ENCODE peak calls at places on chromosomes 11 and 22, in ten cellular contexts. One of them, this sample, is unnamed. For H3K9me3, the result is how much of the 10 kb centered on the place peaks cover.

GRCh38 chr11:120115272-120116000 is 22.5 kb downstream of the TRIM29 start:
- DNase-seq in heart left ventricle: no peak
- DNase-seq in neuronal stem cell: no peak
- DNase-seq in AG04450: no peak
- DNase-seq in effector memory CD4-positive, alpha-beta T cell: no peak
- DNase-seq in CD4-positive, CD25-positive, alpha-beta regulatory T cell: no peak
- DNase-seq in K562: peak
- DNase-seq in CD8-positive, alpha-beta T cell: no peak
- DNase-seq in tibial artery: no peak
- DNase-seq in kidney: no peak
- DNase-seq in this sample: no peak

GRCh38 chr11:2988361-2988762 is 3.8 kb downstream of the NAP1L4 start:
- DNase-seq in heart left ventricle: no peak
- DNase-seq in neuronal stem cell: no peak
- DNase-seq in AG04450: no peak
- DNase-seq in effector memory CD4-positive, alpha-beta T cell: no peak
- DNase-seq in CD4-positive, CD25-positive, alpha-beta regulatory T cell: no peak
- DNase-seq in K562: no peak
- DNase-seq in CD8-positive, alpha-beta T cell: no peak
- DNase-seq in tibial artery: no peak
- DNase-seq in kidney: no peak
- DNase-seq in this sample: no peak

GRCh38 chr11:68261749-68262543 is 9.8 kb downstream of the C11orf24 start:
- DNase-seq in heart left ventricle: no peak
- DNase-seq in neuronal stem cell: no peak
- DNase-seq in AG04450: no peak
- DNase-seq in effector memory CD4-positive, alpha-beta T cell: no peak
- DNase-seq in CD4-positive, CD25-positive, alpha-beta regulatory T cell: no peak
- DNase-seq in K562: no peak
- DNase-seq in CD8-positive, alpha-beta T cell: no peak
- DNase-seq in tibial artery: no peak
- DNase-seq in kidney: no peak
- DNase-seq in this sample: no peak

GRCh38 chr11:46351148-46351547 is 3.9 kb downstream of the DGKZ start:
- DNase-seq in heart left ventricle: no peak
- DNase-seq in neuronal stem cell: no peak
- DNase-seq in AG04450: no peak
- DNase-seq in effector memory CD4-positive, alpha-beta T cell: no peak
- DNase-seq in CD4-positive, CD25-positive, alpha-beta regulatory T cell: no peak
- DNase-seq in K562: no peak
- DNase-seq in CD8-positive, alpha-beta T cell: no peak
- DNase-seq in tibial artery: no peak
- DNase-seq in kidney: no peak
- DNase-seq in this sample: no peak

GRCh38 chr22:46514592-46515207 is 22.7 kb downstream of the CELSR1 start:
- DNase-seq in heart left ventricle: no peak
- DNase-seq in neuronal stem cell: no peak
- DNase-seq in AG04450: no peak
- DNase-seq in effector memory CD4-positive, alpha-beta T cell: no peak
- DNase-seq in CD4-positive, CD25-positive, alpha-beta regulatory T cell: no peak
- DNase-seq in K562: no peak
- DNase-seq in CD8-positive, alpha-beta T cell: no peak
- DNase-seq in tibial artery: no peak
- DNase-seq in kidney: peak
- DNase-seq in this sample: no peak

GRCh38 chr11:71396548-71397123 is 51.6 kb downstream of the DHCR7 start:
- DNase-seq in heart left ventricle: no peak
- DNase-seq in neuronal stem cell: no peak
- DNase-seq in AG04450: no peak
- DNase-seq in effector memory CD4-positive, alpha-beta T cell: no peak
- DNase-seq in CD4-positive, CD25-positive, alpha-beta regulatory T cell: no peak
- DNase-seq in K562: no peak
- DNase-seq in CD8-positive, alpha-beta T cell: no peak
- DNase-seq in tibial artery: no peak
- DNase-seq in kidney: no peak
- DNase-seq in this sample: no peak

GRCh38 chr11:63622318-63622717 is 8.1 kb upstream of the PLAAT3 start:
- DNase-seq in heart left ventricle: no peak
- DNase-seq in neuronal stem cell: no peak
- DNase-seq in AG04450: no peak
- DNase-seq in effector memory CD4-positive, alpha-beta T cell: no peak
- DNase-seq in CD4-positive, CD25-positive, alpha-beta regulatory T cell: no peak
- DNase-seq in K562: no peak
- DNase-seq in CD8-positive, alpha-beta T cell: no peak
- DNase-seq in tibial artery: peak
- DNase-seq in kidney: no peak
- DNase-seq in this sample: no peak

GRCh38 chr11:66970808-66971442 is 4.2 kb upstream of the C11orf86 start:
- DNase-seq in heart left ventricle: peak
- DNase-seq in neuronal stem cell: no peak
- DNase-seq in AG04450: peak
- DNase-seq in effector memory CD4-positive, alpha-beta T cell: no peak
- DNase-seq in CD4-positive, CD25-positive, alpha-beta regulatory T cell: no peak
- DNase-seq in K562: no peak
- DNase-seq in CD8-positive, alpha-beta T cell: no peak
- DNase-seq in tibial artery: peak
- DNase-seq in kidney: no peak
- DNase-seq in this sample: no peak

GRCh38 chr11:35169754-35170153 is 30.8 kb downstream of the CD44 start:
- DNase-seq in heart left ventricle: no peak
- DNase-seq in neuronal stem cell: no peak
- DNase-seq in AG04450: no peak
- DNase-seq in effector memory CD4-positive, alpha-beta T cell: no peak
- DNase-seq in CD4-positive, CD25-positive, alpha-beta regulatory T cell: no peak
- DNase-seq in K562: no peak
- DNase-seq in CD8-positive, alpha-beta T cell: no peak
- DNase-seq in tibial artery: no peak
- DNase-seq in kidney: no peak
- DNase-seq in this sample: no peak

GRCh38 chr22:45738206-45738605 is 66.6 kb downstream of the ATXN10 start:
- DNase-seq in heart left ventricle: no peak
- DNase-seq in neuronal stem cell: no peak
- DNase-seq in AG04450: no peak
- DNase-seq in effector memory CD4-positive, alpha-beta T cell: no peak
- DNase-seq in CD4-positive, CD25-positive, alpha-beta regulatory T cell: no peak
- DNase-seq in K562: no peak
- DNase-seq in CD8-positive, alpha-beta T cell: no peak
- DNase-seq in tibial artery: no peak
- DNase-seq in kidney: no peak
- DNase-seq in this sample: no peak

GRCh38 chr22:33921576-33922181 is 1.4 kb upstream of the LARGE1 start:
- DNase-seq in heart left ventricle: peak
- DNase-seq in neuronal stem cell: peak
- DNase-seq in AG04450: peak
- DNase-seq in effector memory CD4-positive, alpha-beta T cell: no peak
- DNase-seq in CD4-positive, CD25-positive, alpha-beta regulatory T cell: no peak
- DNase-seq in K562: no peak
- DNase-seq in CD8-positive, alpha-beta T cell: no peak
- DNase-seq in tibial artery: peak
- DNase-seq in kidney: peak
- DNase-seq in this sample: no peak

GRCh38 chr11:17747131-17747955 is 12.8 kb downstream of the KCNC1 start:
- DNase-seq in heart left ventricle: no peak
- DNase-seq in neuronal stem cell: no peak
- DNase-seq in AG04450: no peak
- DNase-seq in effector memory CD4-positive, alpha-beta T cell: no peak
- DNase-seq in CD4-positive, CD25-positive, alpha-beta regulatory T cell: no peak
- DNase-seq in K562: no peak
- DNase-seq in CD8-positive, alpha-beta T cell: no peak
- DNase-seq in tibial artery: peak
- DNase-seq in kidney: peak
- DNase-seq in this sample: no peak

GRCh38 chr22:23325183-23325582 is 144.9 kb downstream of the BCR start:
- DNase-seq in heart left ventricle: no peak
- DNase-seq in neuronal stem cell: peak
- DNase-seq in AG04450: no peak
- DNase-seq in effector memory CD4-positive, alpha-beta T cell: no peak
- DNase-seq in CD4-positive, CD25-positive, alpha-beta regulatory T cell: no peak
- DNase-seq in K562: no peak
- DNase-seq in CD8-positive, alpha-beta T cell: no peak
- DNase-seq in tibial artery: no peak
- DNase-seq in kidney: no peak
- DNase-seq in this sample: no peak

GRCh38 chr11:34840736-34841386 is 75.3 kb downstream of the APIP start:
- DNase-seq in heart left ventricle: no peak
- DNase-seq in neuronal stem cell: no peak
- DNase-seq in AG04450: no peak
- DNase-seq in effector memory CD4-positive, alpha-beta T cell: peak
- DNase-seq in CD4-positive, CD25-positive, alpha-beta regulatory T cell: peak
- DNase-seq in K562: peak
- DNase-seq in CD8-positive, alpha-beta T cell: peak
- DNase-seq in tibial artery: no peak
- DNase-seq in kidney: no peak
- DNase-seq in this sample: no peak

GRCh38 chr11:75453916-75454655 is 21.1 kb upstream of the KLHL35 start:
- DNase-seq in heart left ventricle: no peak
- DNase-seq in neuronal stem cell: no peak
- DNase-seq in AG04450: peak
- DNase-seq in effector memory CD4-positive, alpha-beta T cell: no peak
- DNase-seq in CD4-positive, CD25-positive, alpha-beta regulatory T cell: no peak
- DNase-seq in K562: no peak
- DNase-seq in CD8-positive, alpha-beta T cell: no peak
- DNase-seq in tibial artery: peak
- DNase-seq in kidney: no peak
- DNase-seq in this sample: no peak

GRCh38 chr22:21889251-21889990 is 22.0 kb upstream of the MAPK1 start:
- DNase-seq in heart left ventricle: no peak
- DNase-seq in neuronal stem cell: no peak
- DNase-seq in AG04450: no peak
- DNase-seq in effector memory CD4-positive, alpha-beta T cell: no peak
- DNase-seq in CD4-positive, CD25-positive, alpha-beta regulatory T cell: no peak
- DNase-seq in K562: no peak
- DNase-seq in CD8-positive, alpha-beta T cell: no peak
- DNase-seq in tibial artery: peak
- DNase-seq in kidney: no peak
- DNase-seq in this sample: no peak

GRCh38 chr11:130638624-130639023 is 190.2 kb downstream of the ADAMTS15 start:
- DNase-seq in heart left ventricle: no peak
- DNase-seq in neuronal stem cell: no peak
- DNase-seq in AG04450: no peak
- DNase-seq in effector memory CD4-positive, alpha-beta T cell: no peak
- DNase-seq in CD4-positive, CD25-positive, alpha-beta regulatory T cell: no peak
- DNase-seq in K562: no peak
- DNase-seq in CD8-positive, alpha-beta T cell: no peak
- DNase-seq in tibial artery: no peak
- DNase-seq in kidney: no peak
- DNase-seq in this sample: no peak
- H3K4me3 ChIP-seq in heart left ventricle: no peak
- H3K4me3 ChIP-seq in neuronal stem cell: no peak
- H3K4me3 ChIP-seq in AG04450: no peak
- H3K4me3 ChIP-seq in effector memory CD4-positive, alpha-beta T cell: no peak
- H3K4me3 ChIP-seq in CD4-positive, CD25-positive, alpha-beta regulatory T cell: no peak
- H3K4me3 ChIP-seq in K562: no peak
- H3K4me3 ChIP-seq in CD8-positive, alpha-beta T cell: no peak
- H3K4me3 ChIP-seq in tibial artery: no peak
- H3K4me3 ChIP-seq in kidney: no peak
- H3K4me3 ChIP-seq in this sample: no peak

GRCh38 chr11:11960687-11961086 is 47.7 kb downstream of the DKK3 start:
- DNase-seq in heart left ventricle: no peak
- DNase-seq in neuronal stem cell: no peak
- DNase-seq in AG04450: no peak
- DNase-seq in effector memory CD4-positive, alpha-beta T cell: no peak
- DNase-seq in CD4-positive, CD25-positive, alpha-beta regulatory T cell: no peak
- DNase-seq in K562: no peak
- DNase-seq in CD8-positive, alpha-beta T cell: peak
- DNase-seq in tibial artery: no peak
- DNase-seq in kidney: no peak
- DNase-seq in this sample: peak
- H3K27ac ChIP-seq in heart left ventricle: no peak
- H3K27ac ChIP-seq in neuronal stem cell: no peak
- H3K27ac ChIP-seq in AG04450: no peak
- H3K27ac ChIP-seq in effector memory CD4-positive, alpha-beta T cell: no peak
- H3K27ac ChIP-seq in CD4-positive, CD25-positive, alpha-beta regulatory T cell: no peak
- H3K27ac ChIP-seq in K562: no peak
- H3K27ac ChIP-seq in CD8-positive, alpha-beta T cell: no peak
- H3K27ac ChIP-seq in tibial artery: no peak
- H3K27ac ChIP-seq in kidney: no peak
- H3K27ac ChIP-seq in this sample: no peak

GRCh38 chr11:91960770-91961169 is 263.8 kb upstream of the FAT3 start:
- DNase-seq in heart left ventricle: no peak
- DNase-seq in neuronal stem cell: no peak
- DNase-seq in AG04450: no peak
- DNase-seq in effector memory CD4-positive, alpha-beta T cell: no peak
- DNase-seq in CD4-positive, CD25-positive, alpha-beta regulatory T cell: no peak
- DNase-seq in K562: no peak
- DNase-seq in CD8-positive, alpha-beta T cell: no peak
- DNase-seq in tibial artery: no peak
- DNase-seq in kidney: no peak
- DNase-seq in this sample: no peak
- H3K9me3 ChIP-seq in heart left ventricle: under half
- H3K9me3 ChIP-seq in neuronal stem cell: under half
- H3K9me3 ChIP-seq in AG04450: under half
- H3K9me3 ChIP-seq in effector memory CD4-positive, alpha-beta T cell: under half
- H3K9me3 ChIP-seq in CD4-positive, CD25-positive, alpha-beta regulatory T cell: under half
- H3K9me3 ChIP-seq in K562: under half
- H3K9me3 ChIP-seq in CD8-positive, alpha-beta T cell: under half
- H3K9me3 ChIP-seq in tibial artery: under half
- H3K9me3 ChIP-seq in kidney: under half
- H3K9me3 ChIP-seq in this sample: under half

DNA sequence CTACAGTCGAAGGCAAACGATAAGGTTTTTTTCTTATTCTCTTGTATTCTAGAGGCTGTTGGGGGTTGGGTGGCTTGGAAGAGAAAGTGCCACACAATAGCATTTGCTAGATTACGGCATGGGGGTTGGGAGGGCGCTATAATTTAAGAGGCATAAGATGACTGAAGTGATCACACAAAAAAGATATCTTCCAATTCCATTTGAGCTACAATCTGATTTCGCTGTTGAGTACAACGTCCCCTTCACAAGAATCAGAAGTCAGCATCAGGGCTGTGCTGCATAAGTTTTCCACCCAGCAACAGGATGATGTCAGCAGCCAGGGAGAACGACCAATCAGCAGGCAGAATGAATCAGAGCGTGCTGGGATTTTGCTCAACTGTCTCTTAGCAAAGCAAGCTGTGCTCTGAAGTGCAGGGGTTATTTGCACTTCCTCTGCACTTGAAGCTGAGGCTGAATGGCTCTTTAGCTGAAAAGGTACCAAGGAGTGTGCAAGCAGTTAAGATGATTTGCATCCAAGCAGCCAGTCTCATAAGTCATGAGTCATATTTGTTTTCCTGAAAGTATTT is 23.2 kb upstream of the SESN3 start:
- DNase-seq in heart left ventricle: peak
- DNase-seq in neuronal stem cell: peak
- DNase-seq in AG04450: peak
- DNase-seq in effector memory CD4-positive, alpha-beta T cell: peak
- DNase-seq in CD4-positive, CD25-positive, alpha-beta regulatory T cell: peak
- DNase-seq in K562: peak
- DNase-seq in CD8-positive, alpha-beta T cell: peak
- DNase-seq in tibial artery: peak
- DNase-seq in kidney: peak
- DNase-seq in this sample: peak
- H3K4me3 ChIP-seq in heart left ventricle: peak
- H3K4me3 ChIP-seq in neuronal stem cell: peak
- H3K4me3 ChIP-seq in AG04450: peak
- H3K4me3 ChIP-seq in effector memory CD4-positive, alpha-beta T cell: peak
- H3K4me3 ChIP-seq in CD4-positive, CD25-positive, alpha-beta regulatory T cell: peak
- H3K4me3 ChIP-seq in K562: no peak
- H3K4me3 ChIP-seq in CD8-positive, alpha-beta T cell: peak
- H3K4me3 ChIP-seq in tibial artery: peak
- H3K4me3 ChIP-seq in kidney: peak
- H3K4me3 ChIP-seq in this sample: peak

GRCh38 chr22:42179616-42180015 is 49.0 kb upstream of the CYP2D6 start:
- DNase-seq in heart left ventricle: no peak
- DNase-seq in neuronal stem cell: no peak
- DNase-seq in AG04450: peak
- DNase-seq in effector memory CD4-positive, alpha-beta T cell: no peak
- DNase-seq in CD4-positive, CD25-positive, alpha-beta regulatory T cell: no peak
- DNase-seq in K562: no peak
- DNase-seq in CD8-positive, alpha-beta T cell: no peak
- DNase-seq in tibial artery: no peak
- DNase-seq in kidney: no peak
- DNase-seq in this sample: no peak
- H3K27ac ChIP-seq in heart left ventricle: no peak
- H3K27ac ChIP-seq in neuronal stem cell: no peak
- H3K27ac ChIP-seq in AG04450: no peak
- H3K27ac ChIP-seq in effector memory CD4-positive, alpha-beta T cell: peak
- H3K27ac ChIP-seq in CD4-positive, CD25-positive, alpha-beta regulatory T cell: peak
- H3K27ac ChIP-seq in K562: peak
- H3K27ac ChIP-seq in CD8-positive, alpha-beta T cell: no peak
- H3K27ac ChIP-seq in tibial artery: peak
- H3K27ac ChIP-seq in kidney: no peak
- H3K27ac ChIP-seq in this sample: no peak